ENCODE peak calls at places on chromosomes 6 and 20, in four cellular contexts. R, A, H and D are unnamed samples.

GRCh38 chr20:24066075-24066700 is 77.6 kb upstream of the GGTLC1 start:
- DNase-seq in R (no peak), H (no peak), A (no peak), D (no peak)

GRCh38 chr6:76770166-76770565 is 693.1 kb downstream of the HTR1B start:
- DNase-seq in R (no peak), H (no peak), A (no peak), D (no peak)

GRCh38 chr20:33635341-33635740 is 26.8 kb upstream of the C20orf144 start:
- DNase-seq in H (no peak), R (no peak), A (peak), D (no peak)

GRCh38 chr6:16819752-16820151 is 58.5 kb upstream of the ATXN1 start:
- DNase-seq in H (no peak), R (no peak), A (peak), D (no peak)

GRCh38 chr20:8844179-8844578 is 224.7 kb upstream of the PLCB4 start:
- DNase-seq in H (no peak), R (no peak), A (no peak), D (no peak)

GRCh38 chr20:38671701-38672292 is 52.5 kb upstream of the SLC32A1 start:
- DNase-seq in R (no peak), A (no peak), H (no peak), D (no peak)

GRCh38 chr6:13268914-13269532 is 59.3 kb downstream of the TBC1D7 start:
- DNase-seq in A (no peak), H (no peak), R (no peak), D (no peak)

GRCh38 chr6:90285611-90286381 is 10.8 kb downstream of the BACH2 start:
- DNase-seq in H (peak), R (no peak), A (peak), D (peak)

GRCh38 chr6:46862381-46862780 is 59.4 kb downstream of the ADGRF5 start:
- DNase-seq in R (no peak), A (no peak), H (no peak), D (no peak)

GRCh38 chr6:52139985-52140680 is 46.0 kb upstream of the IL17A start:
- DNase-seq in H (no peak), R (no peak), A (no peak), D (no peak)

GRCh38 chr20:49318430-49319203 is 40.8 kb upstream of the ZNFX1 start:
- DNase-seq in A (peak), H (peak), R (peak), D (no peak)

GRCh38 chr6:81950877-81951276 is 198.4 kb upstream of the TENT5A start:
- DNase-seq in A (no peak), R (no peak), H (no peak), D (no peak)

GRCh38 chr20:25269833-25270170 is 21.9 kb downstream of the PYGB start:
- DNase-seq in A (no peak), H (no peak), R (no peak), D (no peak)

GRCh38 chr6:52416629-52417151 is 3.5 kb upstream of the EFHC1 start:
- DNase-seq in A (peak), H (no peak), R (peak), D (peak)

GRCh38 chr6:84137051-84137375 is 90.4 kb downstream of the CEP162 start:
- DNase-seq in A (no peak), R (no peak), H (no peak), D (no peak)

GRCh38 chr6:80690611-80691090 is 584.2 kb downstream of the BCKDHB start:
- DNase-seq in A (no peak), H (no peak), R (no peak), D (no peak)

GRCh38 chr6:99334526-99335127 is 14.8 kb downstream of the FAXC start:
- DNase-seq in H (no peak), A (peak), R (no peak), D (no peak)

GRCh38 chr6:125149256-125150144 is 4.1 kb upstream of the TPD52L1 start:
- DNase-seq in R (no peak), A (peak), H (no peak), D (no peak)

GRCh38 chr6:88422831-88423230 is 256.7 kb upstream of the CNR1 start:
- DNase-seq in A (no peak), H (no peak), R (no peak), D (no peak)

GRCh38 chr6:44538841-44539240 is 151.3 kb downstream of the CDC5L start:
- DNase-seq in A (no peak), R (no peak), H (peak), D (no peak)

GRCh38 chr6:166553563-166554271 is 32.8 kb downstream of the RAMACL start:
- DNase-seq in R (no peak), H (no peak), A (no peak), D (no peak)

GRCh38 chr6:11354019-11354418 is 121.6 kb upstream of the NEDD9 start:
- DNase-seq in H (peak), R (peak), A (no peak), D (peak)

GRCh38 chr20:45502561-45502960 is 12.9 kb downstream of the SPINT3 start:
- DNase-seq in R (no peak), H (no peak), A (no peak), D (no peak)